ENCODE peak calls at places on chromosomes 16 and 17, in five cellular contexts. G, F, B, Y and M are unnamed samples.

GRCh38 chr17:74274060-74274702 is at the start of gene DNAI2:
- DNase-seq in B (no peak), G (peak; percentile 55), Y (no peak), F (no peak), M (peak; percentile 85)

GRCh38 chr17:76080207-76080933 is 1.4 kb downstream of the ZACN start:
- DNase-seq in B (no peak), G (no peak), F (no peak), Y (no peak), M (no peak)

GRCh38 chr16:57732011-57732410 is 3.6 kb upstream of the KATNB1 start:
- DNase-seq in B (no peak), G (no peak), F (no peak), Y (peak; percentile 31), M (no peak)

GRCh38 chr16:85675528-85675927 is 13.2 kb downstream of the GINS2 start:
- DNase-seq in F (no peak), B (no peak), G (no peak), Y (no peak), M (no peak)

GRCh38 chr17:72614871-72615626 is 477.4 kb downstream of the SLC39A11 start:
- DNase-seq in F (peak; percentile 85), G (no peak), B (no peak), Y (no peak), M (no peak)

GRCh38 chr17:73841431-73842060 is 197.3 kb upstream of the SDK2 start:
- DNase-seq in B (no peak), G (peak; percentile 63), F (no peak), Y (no peak), M (peak; percentile 84)

GRCh38 chr16:87954361-87954760 is 3.1 kb downstream of the BANP start:
- DNase-seq in B (no peak), Y (no peak), G (no peak), F (no peak), M (no peak)

GRCh38 chr17:39955726-39956225 is 7.0 kb upstream of the GSDMA start:
- DNase-seq in F (no peak), B (no peak), G (no peak), Y (no peak), M (no peak)

GRCh38 chr17:44940321-44940720 is 7.3 kb downstream of the KIF18B start:
- DNase-seq in B (no peak), G (no peak), Y (peak; percentile 53), F (no peak), M (no peak)

GRCh38 chr16:66290431-66290830 is 76.1 kb upstream of the CDH5 start:
- DNase-seq in F (no peak), G (no peak), Y (no peak), B (no peak), M (no peak)

GRCh38 chr17:66214893-66215528 is 14.2 kb downstream of the APOH start:
- DNase-seq in G (peak; percentile 70), Y (no peak), B (no peak), F (no peak), M (peak; percentile 55)

GRCh38 chr17:72884066-72884465 is 208.4 kb downstream of the SLC39A11 start:
- DNase-seq in B (no peak), F (no peak), Y (no peak), G (no peak), M (no peak)

GRCh38 chr16:88595101-88595500 is 24.9 kb downstream of the ZC3H18 start:
- DNase-seq in B (no peak), Y (no peak), F (no peak), G (no peak), M (no peak)

GRCh38 chr17:79201119-79201518 is 126.5 kb downstream of the ENGASE start:
- DNase-seq in Y (no peak), F (no peak), G (no peak), B (no peak), M (no peak)

GRCh38 chr17:80164185-80164584 is 5.6 kb upstream of the CARD14 start:
- DNase-seq in F (no peak), Y (no peak), G (no peak), B (no peak), M (no peak)

GRCh38 chr16:65919977-65920376 is 446.5 kb upstream of the CDH5 start:
- DNase-seq in B (no peak), F (no peak), G (no peak), Y (no peak), M (no peak)

GRCh38 chr17:17524091-17524490 is 27.9 kb upstream of the RASD1 start:
- DNase-seq in G (no peak), F (no peak), Y (no peak), B (no peak), M (no peak)

GRCh38 chr16:17313085-17313611 is 157.6 kb downstream of the XYLT1 start:
- DNase-seq in B (no peak), G (no peak), F (no peak), Y (no peak), M (no peak)

GRCh38 chr17:62892870-62893338 is 73.1 kb upstream of the TANC2 start:
- DNase-seq in Y (peak; percentile 79), G (no peak), F (no peak), B (peak; percentile 47), M (peak; percentile 6)

GRCh38 chr17:50219345-50219744 is 17.9 kb upstream of the COL1A1 start:
- DNase-seq in G (no peak), Y (peak; percentile 73), F (no peak), B (peak; percentile 56), M (no peak)

GRCh38 chr16:78310196-78310595 is 210.7 kb downstream of the WWOX start:
- DNase-seq in Y (no peak), G (no peak), B (no peak), F (no peak), M (no peak)

GRCh38 chr17:47978324-47978723 is 7.4 kb downstream of the CDK5RAP3 start:
- DNase-seq in Y (no peak), B (peak; percentile 32), F (peak; percentile 34), G (peak; percentile 54), M (peak; percentile 87)

GRCh38 chr16:85754403-85754802 is 3.5 kb upstream of the C16orf74 start:
- DNase-seq in B (no peak), F (no peak), G (peak; percentile 92), Y (no peak), M (peak; percentile 83)

GRCh38 chr17:58452738-58453137 is 35.4 kb upstream of the RNF43 start:
- DNase-seq in Y (no peak), F (no peak), B (no peak), G (no peak), M (no peak)

GRCh38 chr17:19482571-19482970 is 51.1 kb upstream of the SLC47A1 start:
- DNase-seq in G (no peak), F (no peak), Y (no peak), B (no peak), M (no peak)

GRCh38 chr17:82007495-82008257 is 15.0 kb downstream of the CENPX start:
- DNase-seq in Y (no peak), B (no peak), F (no peak), G (no peak), M (no peak)

GRCh38 chr17:32495347-32496253 is 8.8 kb downstream of the CDK5R1 start:
- DNase-seq in Y (no peak), F (no peak), B (no peak), G (no peak), M (no peak)

GRCh38 chr16:56910114-56910511 is 21.8 kb upstream of the HERPUD1 start:
- DNase-seq in Y (no peak), F (no peak), B (no peak), G (no peak), M (no peak)

GRCh38 chr17:75289832-75290337 is 652 bp upstream of the SLC25A19 start:
- DNase-seq in F (peak; percentile 76), G (no peak), Y (peak; percentile 29), B (no peak), M (no peak)

GRCh38 chr17:42754782-42755181 is 6.2 kb upstream of the RAMP2 start:
- DNase-seq in G (no peak), F (no peak), Y (no peak), B (no peak), M (no peak)

GRCh38 chr16:85982563-85982939 is 83.6 kb downstream of the IRF8 start:
- DNase-seq in B (no peak), G (no peak), Y (no peak), F (no peak), M (no peak)

GRCh38 chr17:8333281-8333680 is 6.4 kb upstream of the ODF4 start:
- DNase-seq in Y (no peak), G (no peak), B (no peak), F (no peak), M (no peak)

GRCh38 chr16:50273888-50274770 is 7.8 kb downstream of the ADCY7 start:
- DNase-seq in G (no peak), B (no peak), Y (no peak), F (peak; percentile 32), M (no peak)